ENCODE peak calls at places on chromosomes 1 and 21, in ten cellular contexts. J, K, Q, I, H, R, F, S, U and D are unnamed samples.

GRCh38 chr1:1917304-1917976 is 1.6 kb downstream of the TMEM52 start:
- DNase-seq in J (no peak), K (no peak), Q (no peak), I (no peak), H (no peak), R (no peak), F (no peak), S (no peak), U (no peak), D (no peak)

GRCh38 chr21:33780631-33781030 is 135.0 kb downstream of the ATP5PO start:
- DNase-seq in J (no peak), K (peak; percentile 70), Q (no peak), I (peak; percentile 53), H (no peak), R (no peak), F (no peak), S (no peak), U (no peak), D (no peak)

GRCh38 chr1:101162736-101163405 is 73.9 kb upstream of the S1PR1 start:
- DNase-seq in J (no peak), K (no peak), Q (no peak), I (no peak), H (no peak), R (no peak), F (no peak), S (no peak), U (no peak), D (peak; percentile 23)

GRCh38 chr1:177847843-177848242 is 122.0 kb downstream of the SEC16B start:
- DNase-seq in J (no peak), K (peak; percentile 96), Q (no peak), I (peak; percentile 44), H (no peak), R (peak; percentile 92), F (no peak), S (no peak), U (no peak), D (no peak)

GRCh38 chr1:187203257-187203656 is 374.5 kb downstream of the PLA2G4A start:
- DNase-seq in J (no peak), K (peak; percentile 75), Q (no peak), I (no peak), H (no peak), R (peak; percentile 50), F (peak; percentile 24), S (no peak), U (no peak), D (no peak)

GRCh38 chr1:196997428-196997827 is 20.1 kb downstream of the CFHR5 start:
- DNase-seq in J (no peak), K (peak; percentile 59), Q (no peak), I (peak; percentile 89), H (no peak), R (peak; percentile 20), F (no peak), S (no peak), U (no peak), D (no peak)

GRCh38 chr1:204975568-204976235 is 67.3 kb upstream of the CNTN2 start:
- DNase-seq in J (no peak), K (peak; percentile 18), Q (peak; percentile 65), I (peak; percentile 63), H (peak; percentile 65), R (peak; percentile 7), F (peak; percentile 30), S (peak; percentile 83), U (no peak), D (no peak)

GRCh38 chr1:156468693-156469345 is 31.8 kb downstream of the MEF2D start:
- DNase-seq in J (no peak), K (no peak), Q (no peak), I (no peak), H (no peak), R (no peak), F (no peak), S (no peak), U (peak; percentile 59), D (no peak)

GRCh38 chr1:30704271-30704670 is 19.1 kb downstream of the MATN1 start:
- DNase-seq in J (peak; percentile 58), K (no peak), Q (no peak), I (peak; percentile 19), H (no peak), R (peak; percentile 30), F (no peak), S (no peak), U (no peak), D (peak; percentile 82)

GRCh38 chr1:231605389-231606100 is 21.0 kb upstream of the DISC1 start:
- DNase-seq in J (no peak), K (no peak), Q (no peak), I (no peak), H (no peak), R (no peak), F (no peak), S (no peak), U (no peak), D (no peak)

GRCh38 chr1:2644171-2644570 is 11.4 kb upstream of the MMEL1 start:
- DNase-seq in J (no peak), K (no peak), Q (no peak), I (no peak), H (no peak), R (no peak), F (no peak), S (no peak), U (peak; percentile 75), D (peak; percentile 12)

GRCh38 chr21:38303300-38303699 is 46.5 kb downstream of the KCNJ15 start:
- DNase-seq in J (no peak), K (peak; percentile 89), Q (no peak), I (peak; percentile 88), H (no peak), R (peak; percentile 90), F (no peak), S (no peak), U (peak; percentile 83), D (peak; percentile 59)

GRCh38 chr21:34687065-34687464 is 18.3 kb downstream of the CLIC6 start:
- DNase-seq in J (no peak), K (no peak), Q (no peak), I (peak; percentile 12), H (no peak), R (no peak), F (no peak), S (no peak), U (no peak), D (no peak)

GRCh38 chr1:19811206-19811851 is 3.8 kb downstream of the RNF186 start:
- DNase-seq in J (peak; percentile 50), K (peak; percentile 15), Q (peak; percentile 71), I (peak; percentile 74), H (peak; percentile 31), R (no peak), F (peak; percentile 11), S (peak; percentile 40), U (peak; percentile 84), D (no peak)

GRCh38 chr1:25909062-25909461 is 2.8 kb upstream of the STMN1 start:
- DNase-seq in J (no peak), K (no peak), Q (no peak), I (no peak), H (no peak), R (no peak), F (no peak), S (no peak), U (no peak), D (no peak)